ENCODE peak calls at places on chromosomes 16 and 17, in seven cellular contexts. Z is fibroblast of lung; Q is hepatocyte; P is bronchial epithelial cell; C is dorsolateral prefrontal cortex; F is CD8-positive, alpha-beta T cell; D is naive thymus-derived CD4-positive, alpha-beta T cell. O is an unnamed sample.
A peak's percentile ranks its signal among the peaks of the same experiment; 100 is the strongest.

GRCh38 chr17:17759164-17759563 is 77.6 kb downstream of the SREBF1 start:
- DNase-seq in Z (no peak), Q (no peak), P (no peak), C (no peak), F (no peak), D (no peak), O (no peak)

GRCh38 chr17:48579738-48580543 is 1.8 kb upstream of the HOXB4 start:
- DNase-seq in Z (peak; percentile 95), Q (no peak), P (peak; percentile 2), C (no peak), F (no peak), D (no peak), O (no peak)

GRCh38 chr16:87543436-87544191 is 50.8 kb upstream of the ZCCHC14 start:
- DNase-seq in Z (no peak), Q (no peak), P (no peak), C (no peak), F (no peak), D (no peak), O (no peak)

GRCh38 chr16:57935904-57936303 is 35.0 kb downstream of the CNGB1 start:
- DNase-seq in Z (no peak), Q (no peak), P (no peak), C (no peak), F (no peak), D (no peak), O (no peak)

GRCh38 chr17:81523139-81524062 is 4.8 kb upstream of the FSCN2 start:
- DNase-seq in Z (peak; percentile 54), Q (peak; percentile 83), P (no peak), C (no peak), F (no peak), D (no peak), O (no peak)

GRCh38 chr16:84027607-84028006 is 15.0 kb downstream of the SLC38A8 start:
- DNase-seq in Z (no peak), Q (no peak), P (no peak), C (no peak), F (no peak), D (no peak), O (no peak)

GRCh38 chr17:10673318-10673717 is 16.2 kb upstream of the MYH3 start:
- DNase-seq in Z (no peak), Q (peak; percentile 45), P (no peak), C (no peak), F (no peak), D (no peak), O (no peak)

GRCh38 chr16:56688762-56689161 is 6.5 kb downstream of the MT1X start:
- DNase-seq in Z (no peak), Q (no peak), P (no peak), C (no peak), F (no peak), D (no peak), O (no peak)

GRCh38 chr17:82956726-82957468 is 117.1 kb upstream of the ZNF750 start:
- DNase-seq in Z (no peak), Q (no peak), P (no peak), C (peak; percentile 39), F (peak; percentile 0), D (no peak), O (no peak)

GRCh38 chr17:27247071-27247957 is 46.6 kb upstream of the WSB1 start:
- DNase-seq in Z (peak; percentile 98), Q (peak; percentile 51), P (peak; percentile 52), C (no peak), F (no peak), D (no peak), O (no peak)

GRCh38 chr16:58859958-58860669 is 126.0 kb upstream of the GOT2 start:
- DNase-seq in Z (no peak), Q (no peak), P (no peak), C (no peak), F (no peak), D (no peak), O (no peak)

GRCh38 chr16:13999895-14000425 is 71.2 kb upstream of the MRTFB start:
- DNase-seq in Z (no peak), Q (no peak), P (no peak), C (no peak), F (no peak), D (no peak), O (no peak)

GRCh38 chr17:5203178-5203907 is 11.7 kb upstream of the ZNF594 start:
- DNase-seq in Z (no peak), Q (no peak), P (no peak), C (no peak), F (no peak), D (no peak), O (no peak)

GRCh38 chr17:5198472-5198871 is 6.8 kb upstream of the ZNF594 start:
- DNase-seq in Z (no peak), Q (no peak), P (no peak), C (no peak), F (no peak), D (no peak), O (no peak)

GRCh38 chr17:5201011-5201410 is 9.3 kb upstream of the ZNF594 start:
- DNase-seq in Z (no peak), Q (no peak), P (no peak), C (no peak), F (no peak), D (no peak), O (no peak)

GRCh38 chr17:5200360-5200759 is 8.7 kb upstream of the ZNF594 start:
- DNase-seq in Z (no peak), Q (no peak), P (no peak), C (no peak), F (no peak), D (no peak), O (no peak)

GRCh38 chr17:5203908-5204294 is 12.2 kb upstream of the ZNF594 start:
- DNase-seq in Z (peak; percentile 75), Q (no peak), P (peak; percentile 68), C (no peak), F (no peak), D (no peak), O (no peak)
- H3K4me3 ChIP-seq in Z (no peak overlapping the region), Q (no peak overlapping the region), P (no peak overlapping the region), C (no peak overlapping the region), F (no peak overlapping the region), D (no peak overlapping the region), O (no peak overlapping the region)

GRCh38 chr17:74850914-74851313 is 8.8 kb downstream of the GRIN2C start:
- DNase-seq in Z (no peak), Q (no peak), P (no peak), C (no peak), F (no peak), D (no peak), O (no peak)

GRCh38 chr17:74851612-74852236 is 8.0 kb downstream of the GRIN2C start:
- DNase-seq in Z (no peak), Q (no peak), P (no peak), C (no peak), F (no peak), D (no peak), O (no peak)

GRCh38 chr17:74848656-74849399 is 10.9 kb downstream of the GRIN2C start:
- DNase-seq in Z (no peak), Q (no peak), P (no peak), C (no peak), F (no peak), D (no peak), O (no peak)

GRCh38 chr17:74852237-74853047 is 7.2 kb downstream of the GRIN2C start:
- DNase-seq in Z (no peak), Q (peak; percentile 76), P (peak; percentile 44), C (no peak), F (peak; percentile 51), D (peak; percentile 52), O (peak; percentile 72)

DNA sequence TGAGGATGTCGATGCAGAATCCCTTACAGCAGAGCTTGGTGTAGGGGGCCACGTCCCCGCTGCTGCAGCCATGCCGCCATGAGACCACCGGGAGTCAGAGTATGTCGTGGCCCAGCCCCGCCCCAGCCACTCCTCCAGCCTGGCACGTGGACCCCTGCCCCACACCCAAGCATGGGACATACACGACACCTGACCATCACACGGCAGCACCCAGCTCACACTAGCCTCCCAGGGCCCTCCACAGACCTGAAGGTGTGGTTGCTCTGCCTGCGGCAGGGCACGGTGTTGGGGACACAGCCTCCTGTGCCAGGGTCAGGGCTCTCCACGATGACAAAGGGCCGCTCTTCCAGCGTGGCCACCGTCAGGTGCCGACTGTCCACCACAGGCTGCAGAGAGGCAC is 9.4 kb downstream of the GRIN2C start:
- DNase-seq in Z (no peak), Q (no peak), P (no peak), C (no peak), F (no peak), D (no peak), O (no peak)
- H3K27me3 ChIP-seq in Z (peaks cover 41% of the 10 kb centered on the region), Q (peaks cover 49% of the 10 kb centered on the region), P (peaks cover 14% of the 10 kb centered on the region), C (peaks cover 44% of the 10 kb centered on the region), F (peaks cover 14% of the 10 kb centered on the region), D (no peaks in the 10 kb centered on the region), O (peaks cover 15% of the 10 kb centered on the region)

GRCh38 chr17:77735051-77735340 is 223.5 kb upstream of the TNRC6C start:
- DNase-seq in Z (no peak), Q (no peak), P (no peak), C (no peak), F (no peak), D (no peak), O (no peak)

GRCh38 chr17:77736207-77736600 is 222.3 kb upstream of the TNRC6C start:
- DNase-seq in Z (no peak), Q (no peak), P (no peak), C (no peak), F (no peak), D (no peak), O (no peak)

GRCh38 chr17:77736721-77737120 is 221.8 kb upstream of the TNRC6C start:
- DNase-seq in Z (no peak), Q (no peak), P (no peak), C (no peak), F (no peak), D (no peak), O (no peak)

GRCh38 chr17:77734371-77735050 is 224.0 kb upstream of the TNRC6C start:
- DNase-seq in Z (peak; percentile 69), Q (peak; percentile 91), P (peak; percentile 4), C (peak; percentile 87), F (no peak), D (no peak), O (no peak)

DNA sequence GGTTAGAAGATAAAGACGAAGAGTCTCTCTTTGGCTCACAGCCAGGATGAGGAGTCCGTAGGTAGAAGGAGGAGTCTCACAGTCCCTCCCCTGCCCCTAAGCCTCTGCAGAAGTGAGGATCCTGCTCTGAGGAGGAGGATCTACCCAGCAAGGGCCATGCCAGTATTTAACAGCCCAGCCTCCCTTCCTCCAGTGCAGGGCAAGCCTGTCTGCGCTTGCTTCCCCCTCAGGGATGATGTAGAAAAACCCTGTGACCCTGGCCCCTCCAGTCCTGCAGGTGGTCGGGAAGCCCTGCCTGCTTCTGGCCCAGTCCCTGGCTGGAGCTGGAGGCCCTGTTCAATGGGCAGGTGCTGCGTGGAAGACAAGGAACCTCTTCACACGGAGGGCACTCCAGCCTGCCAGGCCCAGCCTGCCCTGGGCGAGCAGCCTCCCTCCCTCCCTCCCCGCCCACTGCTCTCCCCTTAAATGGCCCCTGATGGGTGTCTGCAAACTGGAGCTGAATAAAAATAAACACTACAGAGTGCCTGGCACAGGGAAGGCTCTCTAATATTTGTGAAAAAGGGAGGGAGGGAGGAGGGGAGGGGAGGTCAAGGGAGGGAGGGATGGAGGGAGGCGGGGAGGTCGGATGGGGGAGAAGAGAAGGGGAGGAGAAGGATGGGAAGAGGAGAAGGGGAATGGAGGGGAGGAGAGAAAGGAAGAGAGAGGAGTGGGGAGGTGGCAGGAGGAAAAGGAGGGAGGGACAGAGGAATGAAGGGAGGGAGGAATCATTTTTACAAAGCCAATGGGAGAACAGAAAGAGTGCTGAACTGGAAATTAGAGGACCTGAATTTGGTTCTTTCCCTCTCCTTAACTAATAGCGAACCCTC is 222.9 kb upstream of the TNRC6C start:
- DNase-seq in Z (peak; percentile 73), Q (peak; percentile 72), P (no peak), C (no peak), F (no peak), D (no peak), O (no peak)
- H3K4me3 ChIP-seq in Z (no peak overlapping the region), Q (no peak overlapping the region), P (no peak overlapping the region), C (no peak overlapping the region), F (no peak overlapping the region), D (no peak overlapping the region), O (no peak overlapping the region)

GRCh38 chr16:28297308-28297707 is 5.0 kb downstream of the SBK1 start:
- DNase-seq in Z (no peak), Q (no peak), P (no peak), C (no peak), F (no peak), D (no peak), O (no peak)
- H3K27me3 ChIP-seq in Z (peaks cover 26% of the 10 kb centered on the region), Q (no peaks in the 10 kb centered on the region), P (peaks cover 22% of the 10 kb centered on the region), C (no peaks in the 10 kb centered on the region), F (no peaks in the 10 kb centered on the region), D (no peaks in the 10 kb centered on the region), O (no peaks in the 10 kb centered on the region)

O was measured in CD4-positive, alpha-beta memory T cell.